ENCODE peak calls at places on chromosomes 2 and 18, in five cellular contexts. I is nephron progenitor cell, H is H4, M is frontal cortex, Z is right atrium auricular region. A is an unnamed sample.

GRCh38 chr2:65545818-65546217 is 113.4 kb upstream of the SPRED2 start:
- DNase-seq in I (no peak), H (no peak), M (no peak), Z (no peak), A (peak)

GRCh38 chr2:44016282-44016681 is 20.5 kb upstream of the LRPPRC start:
- DNase-seq in I (peak), H (peak), Z (no peak), M (no peak), A (peak)

GRCh38 chr18:31648966-31649429 is 35.4 kb downstream of the B4GALT6 start:
- DNase-seq in M (no peak), H (peak), Z (no peak), I (no peak), A (peak)

GRCh38 chr2:129117427-129117826 is 798.8 kb upstream of the HS6ST1 start:
- DNase-seq in H (no peak), Z (no peak), I (no peak), M (no peak), A (no peak)

GRCh38 chr2:12970861-12971260 is 254.1 kb downstream of the TRIB2 start:
- DNase-seq in H (peak), Z (no peak), M (no peak), I (no peak), A (peak)

GRCh38 chr18:37450434-37451133 is 115.0 kb downstream of the CELF4 start:
- DNase-seq in M (no peak), I (peak), Z (no peak), H (no peak), A (peak)

GRCh38 chr2:72990695-72991438 is 73.5 kb downstream of the EMX1 start:
- DNase-seq in H (no peak), Z (peak), M (no peak), I (no peak), A (no peak)

GRCh38 chr18:5197032-5197434 is at the start of gene AKAIN1:
- DNase-seq in M (peak), H (no peak), I (peak), Z (no peak), A (peak)

GRCh38 chr18:34222396-34223163 is 2.1 kb downstream of the NOL4 start:
- DNase-seq in H (no peak), Z (no peak), I (peak), M (no peak), A (peak)

GRCh38 chr2:208872591-208872990 is 466.0 kb downstream of the PTH2R start:
- DNase-seq in I (no peak), Z (no peak), H (no peak), M (no peak), A (no peak)

GRCh38 chr18:23701017-23701416 is 11.8 kb downstream of the LAMA3 start:
- DNase-seq in M (no peak), Z (no peak), H (no peak), I (no peak), A (no peak)

GRCh38 chr2:136696438-136696837 is 68.9 kb upstream of the THSD7B start:
- DNase-seq in I (no peak), Z (no peak), H (no peak), M (no peak), A (no peak)

GRCh38 chr2:177549171-177549570 is 156.6 kb downstream of the AGPS start:
- DNase-seq in I (no peak), Z (no peak), M (no peak), H (no peak), A (no peak)

GRCh38 chr2:187994464-187995331 is 297.0 kb upstream of the GULP1 start:
- DNase-seq in M (no peak), Z (no peak), I (no peak), H (peak), A (no peak)

GRCh38 chr2:170856066-170856465 is 39.4 kb downstream of the GAD1 start:
- DNase-seq in H (no peak), M (no peak), I (no peak), Z (no peak), A (no peak)

GRCh38 chr2:238141541-238142318 is 3.3 kb downstream of the KLHL30 start:
- DNase-seq in Z (no peak), H (peak), I (no peak), M (no peak), A (peak)

GRCh38 chr2:133439281-133439920 is 128.9 kb downstream of the NCKAP5 start:
- DNase-seq in I (no peak), Z (no peak), H (no peak), M (no peak), A (no peak)

GRCh38 chr2:64766841-64767669 is 113.3 kb upstream of the SERTAD2 start:
- DNase-seq in M (peak), I (no peak), Z (no peak), H (peak), A (no peak)

GRCh38 chr2:9990735-9991134 is 39.2 kb downstream of the GRHL1 start:
- DNase-seq in M (no peak), Z (no peak), H (no peak), I (no peak), A (peak)

GRCh38 chr2:240255811-240256703 is 115.6 kb upstream of the OTOS start:
- DNase-seq in I (peak), H (no peak), M (no peak), Z (peak), A (no peak)

GRCh38 chr18:57208056-57208455 is 61.2 kb downstream of the BOD1L2 start:
- DNase-seq in H (no peak), M (no peak), Z (no peak), I (no peak), A (peak)

GRCh38 chr2:19772981-19773380 is 128.8 kb downstream of the TTC32 start:
- DNase-seq in H (no peak), I (no peak), M (no peak), Z (no peak), A (no peak)

GRCh38 chr2:133884739-133885381 is 316.6 kb upstream of the NCKAP5 start:
- DNase-seq in I (no peak), M (no peak), Z (no peak), H (peak), A (no peak)

GRCh38 chr2:238320648-238321281 is 447 bp downstream of the TRAF3IP1 start:
- DNase-seq in H (no peak), Z (no peak), I (peak), M (no peak), A (no peak)

GRCh38 chr18:9802774-9803697 is 82.7 kb upstream of the TXNDC2 start:
- DNase-seq in M (no peak), H (no peak), I (no peak), Z (no peak), A (no peak)

GRCh38 chr2:197179744-197180498 is 130.7 kb downstream of the ANKRD44 start:
- DNase-seq in Z (peak), H (peak), I (peak), M (no peak), A (peak)

GRCh38 chr2:19835818-19836281 is 65.9 kb downstream of the TTC32 start:
- DNase-seq in I (no peak), H (no peak), M (no peak), Z (no peak), A (no peak)

GRCh38 chr2:63124209-63124608 is 73.6 kb downstream of the OTX1 start:
- DNase-seq in M (no peak), H (no peak), Z (no peak), I (no peak), A (no peak)

GRCh38 chr2:217952409-217952808 is 50.4 kb downstream of the TNS1 start:
- DNase-seq in H (no peak), Z (no peak), I (no peak), M (no peak), A (no peak)

GRCh38 chr2:23915327-23915726 is 11.6 kb downstream of the ATAD2B start:
- DNase-seq in I (no peak), M (no peak), Z (no peak), H (no peak), A (no peak)

GRCh38 chr18:31156831-31157763 is 5.6 kb downstream of the DSC1 start:
- DNase-seq in H (no peak), Z (no peak), M (no peak), I (peak), A (no peak)

GRCh38 chr2:221747289-221747972 is 175.3 kb upstream of the EPHA4 start:
- DNase-seq in M (no peak), Z (no peak), I (no peak), H (no peak), A (no peak)

A was measured in Daoy.